ENCODE peak calls at places on chromosomes 3 and 15, in four cellular contexts. D is GM12878, Q is K562, H is HL-60. Y is an unnamed sample.

GRCh38 chr3:197501879-197502620 is 53.7 kb downstream of the BDH1 start:
- DNase-seq in Q (no peak), D (peak), H (peak), Y (peak)

GRCh38 chr3:37544869-37545352 is 316.8 kb upstream of the CTDSPL start:
- DNase-seq in D (no peak), Q (no peak), H (no peak), Y (no peak)

GRCh38 chr3:15694628-15695027 is 93.1 kb downstream of the BTD start:
- DNase-seq in D (no peak), H (no peak), Q (no peak), Y (no peak)

GRCh38 chr3:354433-354832 is 157.9 kb downstream of the CHL1 start:
- DNase-seq in H (peak), Q (peak), D (peak), Y (no peak)

GRCh38 chr3:16245613-16246012 is 19.1 kb downstream of the DPH3 start:
- DNase-seq in D (no peak), Q (no peak), H (no peak), Y (no peak)

GRCh38 chr15:43977072-43977884 is 150.5 kb downstream of the WDR76 start:
- DNase-seq in Q (no peak), D (peak), H (no peak), Y (no peak)

GRCh38 chr15:93250212-93250611 is 161.2 kb upstream of the RGMA start:
- DNase-seq in D (no peak), H (peak), Q (no peak), Y (no peak)

GRCh38 chr15:71080166-71080565 is 35.1 kb upstream of the THSD4 start:
- DNase-seq in D (no peak), H (no peak), Q (no peak), Y (no peak)

GRCh38 chr3:190120161-190121060 is at the start of gene P3H2:
- DNase-seq in H (peak), D (no peak), Q (no peak), Y (peak)

GRCh38 chr15:99707481-99708270 is 25.6 kb downstream of the LYSMD4 start:
- DNase-seq in Q (no peak), H (no peak), D (no peak), Y (no peak)
- TF ChIP-seq SPI1 in Q (no peak), H (no peak), D (no peak), Y (no peak)

DNA sequence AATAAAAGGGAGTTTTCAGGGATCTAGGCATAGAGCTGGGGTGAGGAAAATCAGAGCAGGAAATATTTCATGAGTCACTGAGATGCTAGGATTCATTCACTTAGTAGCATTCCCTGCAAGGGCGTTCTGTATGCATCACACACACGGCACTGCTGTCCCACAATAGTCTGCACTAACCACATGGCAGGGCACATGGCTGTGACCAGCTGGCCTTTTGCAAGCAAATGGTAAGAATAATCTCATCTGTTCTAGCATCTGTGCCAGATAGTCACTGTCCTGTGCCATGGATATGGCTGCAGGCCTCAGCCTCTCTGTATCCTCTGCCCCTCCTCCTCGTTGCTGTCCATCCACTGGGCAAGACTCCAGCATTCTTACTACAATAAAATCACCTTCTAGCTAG is 37.8 kb downstream of the BOC start:
- DNase-seq in D (no peak), H (no peak), Q (no peak), Y (no peak)
- TF ChIP-seq SPI1 in D (no peak), H (no peak), Q (no peak), Y (no peak)

GRCh38 chr3:13009132-13009945 is 63.9 kb downstream of the IQSEC1 start:
- DNase-seq in D (no peak), H (peak), Q (peak), Y (peak)
- TF ChIP-seq SPI1 in D (peak), H (peak), Q (peak), Y (peak)

GRCh38 chr3:160227389-160227788 is 2.2 kb downstream of the C3orf80 start:
- DNase-seq in D (no peak), H (no peak), Q (no peak), Y (no peak)

GRCh38 chr3:160226026-160226739 is 961 bp downstream of the C3orf80 start:
- DNase-seq in H (no peak), D (no peak), Q (no peak), Y (peak)

GRCh38 chr3:160226740-160227048 is 1.5 kb downstream of the C3orf80 start:
- DNase-seq in Q (no peak), D (no peak), H (no peak), Y (no peak)

DNA sequence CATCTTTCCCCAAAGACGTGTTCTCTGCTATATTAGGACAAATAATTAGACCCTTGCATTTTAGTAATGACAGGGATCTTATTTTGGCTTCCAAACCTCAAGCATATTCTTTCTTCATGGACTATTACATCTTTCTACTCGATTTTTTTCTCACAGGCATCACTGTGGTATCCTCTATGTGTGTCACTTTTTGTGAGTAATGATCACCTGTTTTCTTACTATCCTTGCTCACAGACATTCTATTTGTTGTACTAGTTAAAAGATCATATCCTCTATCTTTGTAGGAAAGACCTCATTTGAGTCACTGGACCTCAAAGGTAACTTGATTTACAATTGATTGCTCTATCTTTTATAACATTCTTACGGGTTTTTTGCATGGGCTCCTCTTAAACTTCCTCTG is 6.8 kb downstream of the C3orf80 start:
- DNase-seq in Q (no peak), D (no peak), H (no peak), Y (no peak)
- TF ChIP-seq SPI1 in Q (no peak), D (no peak), H (no peak), Y (no peak)

DNA sequence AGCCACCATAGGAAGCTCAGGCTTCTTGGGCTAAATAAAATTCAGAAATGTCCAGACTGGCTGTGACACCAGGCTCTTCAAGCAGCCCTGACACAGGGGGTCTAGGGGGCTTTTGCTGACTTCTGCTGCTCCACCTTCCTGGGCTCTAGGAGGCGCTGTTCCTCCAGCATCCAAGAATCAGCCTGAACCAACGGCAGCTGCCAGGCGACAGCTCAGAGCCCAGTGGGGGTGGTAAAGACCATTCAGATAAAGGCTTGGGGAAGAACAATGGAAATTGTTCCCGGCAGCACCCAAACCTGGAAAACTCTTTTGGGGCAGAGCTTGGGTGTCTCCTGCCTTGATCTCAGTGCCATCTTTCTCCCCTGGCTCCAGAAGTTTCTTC is 21.6 kb upstream of the PSTPIP1 start:
- DNase-seq in Q (peak), H (peak), D (no peak), Y (no peak)
- TF ChIP-seq SPI1 in Q (no peak), H (no peak), D (no peak), Y (no peak)

GRCh38 chr3:10768995-10769394 is 47.0 kb upstream of the SLC6A11 start:
- DNase-seq in Q (no peak), H (no peak), D (no peak), Y (no peak)
- TF ChIP-seq SPI1 in Q (no peak), H (no peak), D (no peak), Y (no peak)

GRCh38 chr15:45521596-45522167 is 873 bp downstream of the SLC30A4 start:
- DNase-seq in D (no peak), Q (peak), H (no peak), Y (peak)
- TF ChIP-seq SPI1 in D (no peak), Q (no peak), H (no peak), Y (no peak)